ENCODE peak calls at places on chromosomes 3 and 15, in four cellular contexts. N, J, L and B are unnamed samples.

GRCh38 chr3:25156526-25157075 is 271.5 kb upstream of the RARB start:
- DNase-seq in L (peak; percentile 18), J (peak; percentile 74), N (no peak), B (peak; percentile 61)

GRCh38 chr15:81326466-81327212 is 2.7 kb upstream of the STARD5 start:
- DNase-seq in L (peak; percentile 38), J (peak; percentile 11), N (no peak), B (no peak)

GRCh38 chr15:85527907-85528306 is 147.5 kb downstream of the AKAP13 start:
- DNase-seq in J (peak; percentile 95), N (no peak), L (peak; percentile 90), B (peak; percentile 24)

GRCh38 chr3:135706758-135707375 is 258.7 kb upstream of the PPP2R3A start:
- DNase-seq in J (no peak), N (no peak), L (no peak), B (peak; percentile 9)

GRCh38 chr3:134638385-134639020 is 12.3 kb downstream of the KY start:
- DNase-seq in L (no peak), N (no peak), J (no peak), B (no peak)

GRCh38 chr3:194069421-194070219 is 66.3 kb upstream of the HES1 start:
- DNase-seq in J (peak; percentile 83), N (peak; percentile 89), L (peak; percentile 24), B (peak; percentile 60)

GRCh38 chr3:175695251-175695650 is 836.1 kb downstream of the NAALADL2 start:
- DNase-seq in N (no peak), L (peak; percentile 62), J (no peak), B (no peak)

GRCh38 chr3:169342652-169343051 is 320.9 kb downstream of the MECOM start:
- DNase-seq in L (no peak), J (no peak), N (no peak), B (no peak)

GRCh38 chr15:65392368-65392767 is 14.6 kb upstream of the IGDCC3 start:
- DNase-seq in L (no peak), J (no peak), N (no peak), B (no peak)

GRCh38 chr3:123046262-123046873 is 18.8 kb upstream of the SEMA5B start:
- DNase-seq in L (no peak), J (peak; percentile 78), N (no peak), B (no peak)

GRCh38 chr15:42084465-42085235 is 9.7 kb downstream of the PLA2G4D start:
- DNase-seq in J (peak; percentile 40), L (peak; percentile 37), N (peak; percentile 57), B (peak; percentile 99)

GRCh38 chr3:129121792-129122696 is at the start of gene RAB43:
- DNase-seq in L (peak; percentile 56), N (peak; percentile 51), J (peak; percentile 62), B (peak; percentile 67)

GRCh38 chr3:147298511-147298982 is 107.8 kb downstream of the ZIC4 start:
- DNase-seq in N (peak; percentile 2), J (peak; percentile 100), L (peak; percentile 100), B (peak; percentile 68)

GRCh38 chr15:65792988-65793812 is 1.1 kb upstream of the DENND4A start:
- DNase-seq in N (no peak), L (no peak), J (no peak), B (no peak)

GRCh38 chr15:83322061-83322460 is 37.6 kb upstream of the BNC1 start:
- DNase-seq in N (no peak), J (no peak), L (peak; percentile 15), B (peak; percentile 90)

GRCh38 chr15:83320831-83321230 is 36.4 kb upstream of the BNC1 start:
- DNase-seq in L (no peak), J (peak; percentile 71), N (no peak), B (peak; percentile 52)

GRCh38 chr15:83320404-83320803 is 35.9 kb upstream of the BNC1 start:
- DNase-seq in J (peak; percentile 85), L (peak; percentile 55), N (no peak), B (peak; percentile 67)

GRCh38 chr15:83324799-83325198 is 40.3 kb upstream of the BNC1 start:
- DNase-seq in N (no peak), J (no peak), L (no peak), B (no peak)

DNA sequence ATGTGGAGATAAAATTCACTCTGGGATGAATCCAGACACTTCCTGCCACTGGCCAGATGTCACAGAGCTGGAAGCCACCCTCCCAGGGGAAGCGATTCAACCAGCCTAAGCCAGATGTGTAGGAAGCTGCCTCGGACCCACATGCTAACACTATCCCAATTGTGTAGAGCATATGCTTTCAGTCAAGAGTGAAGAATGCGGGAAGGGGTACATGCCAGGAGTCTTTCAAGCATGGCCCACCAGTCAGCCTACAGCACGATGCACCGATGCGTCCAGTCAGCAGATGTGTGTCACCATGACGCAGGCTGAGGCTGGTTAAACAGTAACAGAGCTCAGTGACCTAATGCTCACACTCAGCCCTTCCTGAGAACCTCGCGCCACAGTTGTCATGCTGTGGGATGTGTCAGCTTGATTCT is 38.8 kb upstream of the BNC1 start:
- DNase-seq in J (peak; percentile 96), N (no peak), L (peak; percentile 98), B (peak; percentile 97)
- H3K4me3 ChIP-seq in J (no peak overlapping the region), N (no peak overlapping the region), L (no peak overlapping the region), B (no peak overlapping the region)

GRCh38 chr15:55915876-55916567 is 77.4 kb downstream of the NEDD4 start:
- DNase-seq in J (peak; percentile 63), N (no peak), L (peak; percentile 56), B (peak; percentile 38)
- H3K4me3 ChIP-seq in J (peak overlapping the region; percentile 57), N (no peak overlapping the region), L (peak overlapping the region; percentile 45), B (no peak overlapping the region)

DNA sequence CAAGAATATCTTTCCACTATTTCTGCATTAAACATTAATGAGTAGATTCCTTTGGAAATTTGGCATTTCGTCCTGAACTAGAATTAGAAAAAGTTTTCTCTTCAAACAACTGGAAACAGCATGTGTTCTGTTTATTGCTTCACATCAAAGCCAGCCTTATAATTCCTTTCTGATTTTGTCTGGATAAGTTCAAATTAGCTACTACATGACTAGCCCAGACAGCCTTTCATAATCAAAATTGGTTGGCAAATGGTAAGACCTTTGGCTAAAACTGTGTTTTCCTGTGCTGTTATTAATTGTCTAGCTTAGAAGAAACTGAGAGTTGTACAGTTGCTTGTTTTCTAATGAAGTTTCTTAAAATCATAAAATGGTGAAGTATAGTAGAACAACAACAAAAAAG is 52.7 kb upstream of the P3H2 start:
- DNase-seq in N (no peak), L (no peak), J (peak; percentile 70), B (no peak)
- H3K4me3 ChIP-seq in N (no peak overlapping the region), L (no peak overlapping the region), J (no peak overlapping the region), B (no peak overlapping the region)

DNA sequence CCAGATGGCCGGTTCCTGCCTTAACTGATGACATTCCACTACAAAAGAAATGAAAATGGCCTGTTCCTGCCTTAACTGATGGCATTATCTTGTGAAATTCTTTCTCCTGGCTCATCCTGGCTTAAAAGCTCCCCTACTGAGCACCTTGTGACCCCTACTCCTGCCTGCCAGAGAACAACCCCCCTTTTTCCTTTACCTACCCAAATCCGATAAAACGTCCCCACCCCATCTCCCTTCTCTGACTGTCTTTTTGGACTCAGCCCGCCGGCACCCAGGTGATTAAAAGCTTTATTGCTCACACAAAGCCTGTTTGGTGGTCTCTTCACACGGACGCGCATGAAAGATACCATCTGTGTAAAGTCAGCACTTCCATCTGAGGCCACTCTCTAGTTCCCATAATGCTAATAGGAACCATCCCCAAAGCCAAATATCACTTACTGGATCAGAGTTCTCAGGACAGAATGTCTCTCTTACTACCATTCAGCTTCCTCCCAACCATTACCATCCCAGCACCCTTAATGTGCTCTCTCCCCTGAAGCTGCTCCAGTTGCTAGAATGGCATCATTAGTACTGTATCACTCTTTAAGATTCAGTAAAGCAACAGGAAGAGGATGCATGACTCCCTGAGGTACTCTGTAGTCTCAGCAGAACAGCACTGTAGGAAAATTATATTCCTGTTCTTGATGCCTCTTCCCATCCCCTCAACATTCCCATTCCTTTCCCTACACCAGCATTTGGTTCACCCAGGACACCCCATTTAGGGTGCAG is 2.3 kb upstream of the HRG start:
- DNase-seq in J (no peak), N (no peak), L (no peak), B (no peak)
- H3K4me3 ChIP-seq in J (no peak overlapping the region), N (no peak overlapping the region), L (no peak overlapping the region), B (no peak overlapping the region)

DNA sequence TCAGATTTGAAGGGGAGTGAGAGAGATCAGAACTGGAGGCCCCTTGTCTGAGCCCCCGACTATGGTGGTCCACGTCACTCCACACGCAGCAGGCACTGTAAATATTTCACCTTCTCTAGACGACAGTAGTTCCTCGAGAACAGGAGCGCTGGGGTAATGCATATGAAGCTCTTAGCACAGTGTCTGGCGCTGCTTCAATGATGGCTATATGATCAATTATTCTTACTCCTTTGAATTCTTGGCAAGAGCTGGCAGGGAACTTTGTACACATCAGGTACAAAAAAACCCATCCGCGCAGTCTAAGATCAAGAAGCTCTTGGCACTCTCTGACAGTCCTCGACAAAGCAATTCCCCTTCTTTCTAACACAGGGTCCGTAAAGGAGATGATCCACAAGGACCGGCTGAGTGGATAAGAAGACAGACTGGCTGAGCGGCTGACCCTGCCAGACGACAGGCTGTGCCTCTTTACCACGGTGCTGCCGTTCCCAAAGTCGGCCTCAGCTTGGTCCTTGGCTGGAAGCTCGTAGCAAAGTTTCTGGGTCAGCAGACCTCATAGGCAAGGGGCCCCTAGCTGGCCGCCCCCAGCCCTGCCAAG is 475 bp upstream of the NRROS start:
- DNase-seq in L (no peak), N (peak; percentile 58), J (no peak), B (no peak)
- H3K4me3 ChIP-seq in L (no peak overlapping the region), N (peak overlapping the region; percentile 100), J (peak overlapping the region; percentile 28), B (peak overlapping the region; percentile 13)

GRCh38 chr15:75650908-75651809 is 3.4 kb downstream of the SNX33 start:
- DNase-seq in J (no peak), L (no peak), N (peak; percentile 82), B (no peak)

GRCh38 chr15:75649848-75650247 is 2.1 kb downstream of the SNX33 start:
- DNase-seq in J (no peak), L (no peak), N (no peak), B (no peak)

GRCh38 chr15:75653347-75653913 is 5.7 kb downstream of the SNX33 start:
- DNase-seq in J (no peak), L (no peak), N (no peak), B (no peak)

GRCh38 chr15:75654201-75654907 is 6.6 kb downstream of the SNX33 start:
- DNase-seq in L (no peak), N (no peak), J (no peak), B (no peak)

DNA sequence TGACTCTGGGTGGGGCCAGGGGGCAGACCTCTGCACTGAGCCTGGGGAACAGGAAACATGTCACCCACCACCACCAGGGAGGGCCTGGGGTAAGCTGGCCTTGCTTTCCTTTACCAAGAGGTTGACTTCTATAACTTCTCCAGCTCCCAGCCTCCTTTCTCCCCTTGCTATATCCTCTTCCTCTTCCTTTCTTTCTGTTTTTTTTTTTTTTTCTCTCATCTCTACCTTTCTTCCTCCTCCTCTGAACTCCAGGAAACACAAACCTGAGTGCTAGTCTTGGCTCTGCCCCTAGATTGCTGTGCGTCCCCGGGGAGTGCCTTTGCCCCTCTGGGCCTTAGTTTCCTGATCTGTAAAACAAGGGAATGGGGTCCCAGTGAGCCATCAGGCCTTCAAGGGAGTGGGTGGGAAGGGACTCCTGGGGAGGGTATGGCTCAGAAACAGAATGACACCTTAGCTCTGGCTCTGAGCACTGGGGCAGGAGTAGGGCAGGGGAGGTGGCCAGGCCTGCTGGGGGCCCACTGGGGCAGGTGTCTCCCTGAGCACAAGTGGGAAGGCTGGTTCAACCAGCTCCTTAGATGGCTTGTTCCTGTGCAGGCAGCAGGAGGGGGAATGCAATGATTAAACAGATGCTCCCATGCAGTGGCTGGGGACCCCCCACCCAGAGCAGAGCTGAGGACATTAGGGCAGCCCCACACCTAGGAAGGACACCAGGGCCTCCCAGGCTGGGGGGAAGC is 4.3 kb downstream of the SNX33 start:
- DNase-seq in L (no peak), J (no peak), N (peak; percentile 85), B (no peak)
- H3K4me3 ChIP-seq in L (peak overlapping the region; percentile 40), J (peak overlapping the region; percentile 90), N (peak overlapping the region; percentile 41), B (peak overlapping the region; percentile 90)

GRCh38 chr3:188680189-188680588 is 491.6 kb upstream of the TPRG1 start:
- DNase-seq in J (peak; percentile 88), N (no peak), L (peak; percentile 24), B (no peak)
- H3K4me3 ChIP-seq in J (no peak overlapping the region), N (no peak overlapping the region), L (no peak overlapping the region), B (no peak overlapping the region)